ENCODE peak calls at places on chromosome 17, in six cellular contexts. Q is MM.1S, S is endothelial cell of umbilical vein, I is HCT116, X is mammary epithelial cell, U is GM23248. G is an unnamed sample.

GRCh38 chr17:12815642-12816141 is 26.4 kb downstream of the ARHGAP44 start:
- DNase-seq in Q (no peak), S (no peak), I (no peak), X (no peak), U (no peak), G (no peak)

GRCh38 chr17:57948555-57949420 is 6.4 kb downstream of the CUEDC1 start:
- DNase-seq in Q (peak), S (peak), I (peak), X (peak), U (peak), G (no peak)

GRCh38 chr17:80263253-80264047 is 2.8 kb downstream of the RNF213 start:
- DNase-seq in Q (peak), S (peak), I (no peak), X (peak), U (peak), G (peak)

GRCh38 chr17:75843577-75844529 is at the start of gene UNC13D:
- DNase-seq in Q (no peak), S (peak), I (no peak), X (peak), U (no peak), G (peak)

GRCh38 chr17:21125862-21126261 is 902 bp upstream of the DHRS7B start:
- DNase-seq in Q (peak), S (peak), I (no peak), X (no peak), U (no peak), G (peak)

GRCh38 chr17:45228121-45228941 is 6.6 kb downstream of the FMNL1 start:
- DNase-seq in Q (peak), S (no peak), I (no peak), X (no peak), U (no peak), G (no peak)

GRCh38 chr17:27244481-27245223 is 49.3 kb upstream of the WSB1 start:
- DNase-seq in Q (no peak), S (peak), I (no peak), X (peak), U (peak), G (no peak)

GRCh38 chr17:10729334-10730193 is at the start of gene TMEM220:
- DNase-seq in Q (peak), S (peak), I (no peak), X (peak), U (peak), G (no peak)

GRCh38 chr17:81438688-81439087 is 43.4 kb downstream of the BAHCC1 start:
- DNase-seq in Q (no peak), S (no peak), I (no peak), X (no peak), U (no peak), G (peak)

GRCh38 chr17:65163990-65164495 is 26.9 kb downstream of the RGS9 start:
- DNase-seq in Q (no peak), S (no peak), I (peak), X (peak), U (peak), G (peak)

GRCh38 chr17:58156839-58157803 is 8.9 kb downstream of the OR4D1 start:
- DNase-seq in Q (no peak), S (no peak), I (no peak), X (peak), U (peak), G (no peak)

GRCh38 chr17:47212458-47212857 is 3.3 kb downstream of the MYL4 start:
- DNase-seq in Q (peak), S (no peak), I (no peak), X (no peak), U (no peak), G (no peak)

GRCh38 chr17:27551701-27552466 is 79.1 kb upstream of the LGALS9 start:
- DNase-seq in Q (no peak), S (no peak), I (peak), X (peak), U (peak), G (no peak)

GRCh38 chr17:39675390-39676082 is 7.3 kb downstream of the PNMT start:
- DNase-seq in Q (no peak), S (no peak), I (no peak), X (no peak), U (no peak), G (no peak)

GRCh38 chr17:74981979-74982662 is 5.3 kb upstream of the CDR2L start:
- DNase-seq in Q (no peak), S (peak), I (peak), X (no peak), U (peak), G (peak)

GRCh38 chr17:37485938-37486570 is 3.6 kb upstream of the DUSP14 start:
- DNase-seq in Q (no peak), S (no peak), I (no peak), X (no peak), U (peak), G (no peak)

GRCh38 chr17:62631936-62632924 is 4.8 kb downstream of the MRC2 start:
- DNase-seq in Q (no peak), S (no peak), I (no peak), X (no peak), U (no peak), G (no peak)

GRCh38 chr17:40283662-40284061 is 4.0 kb upstream of the CDC6 start:
- DNase-seq in Q (no peak), S (peak), I (peak), X (peak), U (peak), G (no peak)

GRCh38 chr17:79923974-79924638 is 84.9 kb upstream of the CBX4 start:
- DNase-seq in Q (no peak), S (peak), I (peak), X (no peak), U (peak), G (peak)

GRCh38 chr17:28949185-28950016 is 1.9 kb downstream of the PHF12 start:
- DNase-seq in Q (peak), S (peak), I (no peak), X (peak), U (peak), G (peak)

GRCh38 chr17:43324205-43324893 is 74.4 kb upstream of the ARL4D start:
- DNase-seq in Q (peak), S (peak), I (no peak), X (no peak), U (no peak), G (no peak)

GRCh38 chr17:57988301-57989010 is 402 bp upstream of the VEZF1 start:
- DNase-seq in Q (peak), S (peak), I (peak), X (peak), U (peak), G (peak)

GRCh38 chr17:48540213-48540612 is 4.7 kb downstream of the HOXB2 start:
- DNase-seq in Q (no peak), S (no peak), I (no peak), X (no peak), U (no peak), G (no peak)

GRCh38 chr17:71180801-71181385 is 939.9 kb upstream of the SOX9 start:
- DNase-seq in Q (no peak), S (no peak), I (no peak), X (peak), U (peak), G (no peak)

GRCh38 chr17:78322858-78323455 is 36.9 kb downstream of the SOCS3 start:
- DNase-seq in Q (no peak), S (no peak), I (no peak), X (no peak), U (peak), G (no peak)

GRCh38 chr17:75130632-75131277 is 787 bp downstream of the NT5C start:
- DNase-seq in Q (no peak), S (peak), I (peak), X (peak), U (peak), G (peak)

GRCh38 chr17:27810211-27810901 is 10.0 kb upstream of the NOS2 start:
- DNase-seq in Q (peak), S (no peak), I (no peak), X (peak), U (no peak), G (no peak)

GRCh38 chr17:80035687-80035936 is at the start of gene TBC1D16:
- DNase-seq in Q (no peak), S (no peak), I (no peak), X (no peak), U (no peak), G (no peak)

GRCh38 chr17:14299261-14300093 is 1.4 kb upstream of the HS3ST3B1 start:
- DNase-seq in Q (no peak), S (peak), I (no peak), X (no peak), U (peak), G (no peak)

GRCh38 chr17:17419166-17419565 is 57.6 kb upstream of the MED9 start:
- DNase-seq in Q (no peak), S (no peak), I (no peak), X (no peak), U (no peak), G (no peak)

GRCh38 chr17:17421346-17422216 is 55.2 kb upstream of the MED9 start:
- DNase-seq in Q (no peak), S (no peak), I (no peak), X (no peak), U (no peak), G (no peak)

GRCh38 chr17:17419621-17420020 is 57.2 kb upstream of the MED9 start:
- DNase-seq in Q (no peak), S (no peak), I (no peak), X (no peak), U (no peak), G (no peak)

GRCh38 chr17:17420561-17421269 is 56.1 kb upstream of the MED9 start:
- DNase-seq in Q (no peak), S (no peak), I (no peak), X (no peak), U (peak), G (no peak)

GRCh38 chr17:17420035-17420434 is 56.8 kb upstream of the MED9 start:
- DNase-seq in Q (no peak), S (no peak), I (no peak), X (no peak), U (no peak), G (no peak)
- H3K27ac ChIP-seq in Q (no peak), S (no peak), I (no peak), X (no peak), U (peak), G (no peak)

GRCh38 chr17:3572231-3572630 is 14.6 kb upstream of the TRPV3 start:
- DNase-seq in Q (no peak), S (no peak), I (no peak), X (no peak), U (no peak), G (no peak)

GRCh38 chr17:3571043-3571900 is 13.7 kb upstream of the TRPV3 start:
- DNase-seq in Q (no peak), S (no peak), I (no peak), X (no peak), U (no peak), G (no peak)

GRCh38 chr17:3574231-3574630 is 16.6 kb upstream of the TRPV3 start:
- DNase-seq in Q (no peak), S (no peak), I (no peak), X (no peak), U (no peak), G (no peak)

GRCh38 chr17:3575506-3575905 is 17.9 kb upstream of the TRPV3 start:
- DNase-seq in Q (no peak), S (no peak), I (no peak), X (peak), U (peak), G (no peak)

DNA sequence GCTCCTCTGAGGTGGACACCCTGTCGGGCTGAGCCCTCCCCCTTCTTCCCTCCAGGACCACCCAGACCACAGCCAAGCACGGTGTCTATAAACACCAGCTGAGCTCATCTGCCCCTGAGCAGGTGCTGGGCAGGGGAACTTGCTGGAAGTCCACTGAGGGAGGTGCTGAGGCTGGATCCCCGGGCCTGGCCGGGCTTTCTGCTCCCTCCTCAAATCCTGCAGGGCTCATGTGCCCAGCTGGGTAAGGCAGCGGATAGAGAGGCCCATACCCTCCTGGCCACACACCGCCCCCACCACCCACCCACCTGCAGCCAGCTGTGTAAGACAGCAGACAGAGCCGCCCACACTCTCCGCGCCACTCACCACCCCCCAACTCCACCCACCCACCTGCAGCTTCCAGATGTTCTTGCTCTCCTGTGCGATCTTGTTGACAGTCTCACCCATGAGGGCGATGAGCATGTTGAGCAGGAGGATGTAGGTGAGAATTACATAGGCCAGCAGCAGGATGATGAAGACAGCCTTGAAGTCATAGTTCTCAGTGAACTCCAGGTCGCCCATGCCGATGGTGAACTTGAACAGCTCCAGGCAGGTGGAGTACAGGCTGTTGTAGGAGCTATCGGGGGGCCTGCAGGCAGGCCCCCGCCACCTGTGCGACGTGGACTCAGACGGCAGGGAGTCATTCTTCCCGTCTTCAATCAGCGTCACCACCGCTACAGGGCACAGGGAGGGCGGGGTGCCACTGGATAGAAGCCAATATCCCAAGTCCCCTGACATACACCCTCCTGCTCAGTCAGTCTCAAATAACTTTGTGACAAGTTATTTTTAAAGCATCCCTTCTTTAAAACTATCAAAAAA is 15.9 kb upstream of the TRPV3 start:
- DNase-seq in Q (no peak), S (no peak), I (no peak), X (no peak), U (no peak), G (no peak)
- TF ChIP-seq EZH2 in Q (no peak), S (no peak), I (no peak), X (no peak), U (no peak), G (no peak)

DNA sequence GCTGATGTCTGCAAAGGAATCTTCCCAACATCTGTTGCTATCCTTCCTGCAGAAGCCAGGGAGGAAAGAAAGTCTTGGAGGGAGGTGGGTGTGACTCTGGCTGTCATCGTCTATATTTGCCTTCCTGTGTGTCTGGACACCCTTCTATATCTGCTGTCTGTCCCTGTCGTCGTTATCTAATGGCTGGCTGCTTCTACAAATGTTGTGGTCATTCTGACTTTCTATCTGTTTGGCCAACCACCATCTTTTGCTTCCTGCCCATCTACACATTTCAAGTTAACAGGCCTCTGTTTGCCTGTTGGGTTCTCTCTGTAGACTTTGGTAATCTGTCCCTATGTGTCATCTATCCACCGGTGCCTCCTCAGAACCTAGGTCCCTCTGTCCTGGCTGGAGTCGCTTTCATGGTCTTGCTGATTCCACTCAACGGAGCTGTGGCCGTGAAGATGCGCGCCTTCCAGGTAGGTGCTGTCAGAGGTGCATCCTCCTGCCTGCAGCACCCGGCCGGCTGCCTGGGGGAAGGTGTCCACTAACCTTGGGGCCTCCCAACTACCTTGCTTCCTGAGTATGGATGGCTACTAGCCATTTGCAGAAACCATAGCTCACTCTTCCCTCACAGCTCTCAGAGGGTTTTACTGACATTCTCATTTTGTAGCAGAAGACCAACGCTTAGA is 30.2 kb downstream of the ABCC3 start:
- DNase-seq in Q (no peak), S (no peak), I (no peak), X (no peak), U (no peak), G (no peak)
- H3K4me2 ChIP-seq in Q (no peak), S (no peak), I (no peak), X (no peak), U (no peak), G (no peak)

GRCh38 chr17:31739300-31739699 is 119.7 kb downstream of the COPRS start:
- DNase-seq in Q (no peak), S (no peak), I (no peak), X (peak), U (peak), G (no peak)
- H3K27ac ChIP-seq in Q (no peak), S (no peak), I (no peak), X (no peak), U (peak), G (no peak)

GRCh38 chr17:38674013-38674748 is 576 bp downstream of the EPOP start:
- DNase-seq in Q (peak), S (no peak), I (no peak), X (no peak), U (peak), G (peak)

GRCh38 chr17:38672788-38673713 is 1.7 kb downstream of the EPOP start:
- DNase-seq in Q (no peak), S (no peak), I (no peak), X (no peak), U (no peak), G (no peak)

GRCh38 chr17:38669520-38669919 is 5.2 kb downstream of the EPOP start:
- DNase-seq in Q (no peak), S (no peak), I (no peak), X (no peak), U (no peak), G (no peak)

GRCh38 chr17:38673714-38674012 is 1.1 kb downstream of the EPOP start:
- DNase-seq in Q (peak), S (no peak), I (no peak), X (no peak), U (peak), G (no peak)

DNA sequence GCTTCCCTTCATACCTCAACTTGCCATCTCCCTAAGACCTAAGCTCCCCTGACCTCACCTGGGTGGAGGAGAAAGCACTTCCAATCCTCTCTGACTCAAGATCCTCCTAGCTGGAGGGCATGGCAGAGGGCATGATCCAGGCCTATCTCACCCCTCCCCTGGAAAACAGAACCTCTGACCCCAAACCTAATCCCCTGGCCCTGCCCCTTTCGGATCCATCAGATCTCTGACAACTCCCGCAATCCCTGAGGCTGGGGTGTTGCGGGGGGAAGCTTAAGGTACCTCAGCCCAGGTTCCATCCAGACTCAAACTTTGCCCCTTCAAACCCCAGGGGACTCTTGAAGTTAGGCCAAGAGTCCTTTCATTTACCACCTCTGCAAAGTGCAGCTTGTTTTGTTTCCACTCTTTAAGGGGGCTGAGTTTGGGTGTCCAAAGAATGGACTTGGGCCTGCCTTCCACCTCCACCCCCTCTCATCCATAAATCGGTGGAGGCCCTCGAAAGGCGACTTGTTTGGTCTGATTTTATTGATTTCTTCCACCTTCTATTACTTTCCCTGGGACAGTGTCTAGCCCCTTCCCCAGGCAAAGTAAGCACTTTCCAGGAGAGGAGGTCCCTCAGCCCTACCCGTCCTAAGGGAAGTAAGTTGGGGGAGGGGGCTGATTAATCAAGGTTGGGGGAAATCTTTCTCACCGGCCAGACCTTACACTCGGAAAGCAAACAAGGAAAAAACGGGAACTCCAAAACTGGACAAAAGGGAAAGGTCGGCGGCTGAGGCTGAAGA is 2.6 kb downstream of the EPOP start:
- DNase-seq in Q (no peak), S (no peak), I (no peak), X (no peak), U (no peak), G (no peak)
- TF ChIP-seq EZH2 in Q (no peak), S (no peak), I (no peak), X (no peak), U (no peak), G (no peak)

DNA sequence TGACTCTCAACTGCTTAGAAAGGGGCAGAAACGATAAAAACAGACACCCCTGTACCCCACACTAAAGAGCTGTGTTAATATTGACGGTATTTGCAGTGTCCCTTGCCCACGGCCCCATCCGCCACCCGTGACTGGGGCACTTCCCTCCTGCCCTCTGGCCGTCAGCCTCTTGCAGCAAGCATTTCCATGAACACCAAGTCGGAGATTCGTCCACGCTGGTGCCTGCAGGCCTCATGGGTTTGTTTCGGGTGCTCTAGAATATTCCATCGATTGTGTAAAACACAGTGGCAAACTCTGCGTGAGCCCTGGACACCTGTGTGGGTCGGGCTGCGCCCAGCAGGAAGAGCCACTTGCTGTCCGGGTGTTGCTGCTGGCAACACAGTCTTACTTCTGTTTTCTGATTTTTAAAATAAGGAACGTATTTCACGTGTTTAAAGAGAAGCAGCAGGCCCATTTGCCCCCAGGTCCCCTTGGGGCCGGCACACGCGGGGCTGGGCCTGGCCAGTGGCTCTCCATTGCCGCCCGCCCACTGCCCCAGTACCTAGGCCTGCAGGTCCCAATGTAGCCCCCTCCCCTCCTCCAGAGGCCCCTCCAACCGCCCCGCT is 10.1 kb downstream of the CYBC1 start:
- DNase-seq in Q (no peak), S (no peak), I (no peak), X (no peak), U (no peak), G (no peak)
- H3K4me2 ChIP-seq in Q (no peak), S (no peak), I (no peak), X (no peak), U (no peak), G (no peak)

GRCh38 chr17:3553419-3554401 is 3.9 kb downstream of the TRPV3 start:
- DNase-seq in Q (no peak), S (no peak), I (no peak), X (no peak), U (no peak), G (no peak)

GRCh38 chr17:3556905-3557767 is 476 bp downstream of the TRPV3 start:
- DNase-seq in Q (peak), S (no peak), I (no peak), X (no peak), U (no peak), G (no peak)

GRCh38 chr17:3556239-3556904 is 1.2 kb downstream of the TRPV3 start:
- DNase-seq in Q (no peak), S (no peak), I (no peak), X (no peak), U (no peak), G (no peak)

GRCh38 chr17:3554440-3554839 is 3.2 kb downstream of the TRPV3 start:
- DNase-seq in Q (no peak), S (no peak), I (no peak), X (no peak), U (no peak), G (no peak)

GRCh38 chr17:3555189-3555796 is 2.3 kb downstream of the TRPV3 start:
- DNase-seq in Q (no peak), S (no peak), I (no peak), X (no peak), U (no peak), G (no peak)
- H3K27ac ChIP-seq in Q (no peak), S (no peak), I (no peak), X (no peak), U (no peak), G (no peak)

G was measured in DND-41.